ENCODE peak calls at places on chromosomes 16 and 17, in five cellular contexts. U is testis, J is vagina, V is heart left ventricle, Q is fibroblast of lung. X is an unnamed sample.

GRCh38 chr16:82152641-82153094 is 17.4 kb downstream of the MPHOSPH6 start:
- DNase-seq in U (no peak), Q (peak), J (no peak), V (no peak), X (peak)

GRCh38 chr17:65677932-65678331 is 116.5 kb upstream of the AXIN2 start:
- DNase-seq in J (no peak), Q (peak), V (no peak), U (no peak), X (no peak)

GRCh38 chr17:75404739-75405364 is 626 bp downstream of the GRB2 start:
- DNase-seq in J (no peak), V (peak), Q (peak), U (peak), X (peak)

GRCh38 chr17:66995944-66996343 is 31.4 kb downstream of the CACNG4 start:
- DNase-seq in Q (no peak), V (no peak), U (no peak), J (no peak), X (no peak)

GRCh38 chr17:77909236-77909635 is 49.3 kb upstream of the TNRC6C start:
- DNase-seq in U (peak), V (no peak), Q (no peak), J (no peak), X (no peak)

GRCh38 chr16:19804538-19805323 is 79.9 kb downstream of the GPRC5B start:
- DNase-seq in V (peak), Q (peak), U (no peak), J (no peak), X (no peak)

GRCh38 chr16:12111223-12111622 is 134.7 kb downstream of the SNX29 start:
- DNase-seq in V (no peak), J (no peak), Q (no peak), U (no peak), X (no peak)

GRCh38 chr17:40095944-40096791 is 4.2 kb downstream of the NR1D1 start:
- DNase-seq in U (no peak), Q (no peak), V (peak), J (no peak), X (no peak)

GRCh38 chr16:24499193-24499814 is 40.1 kb upstream of the RBBP6 start:
- DNase-seq in J (no peak), V (no peak), U (peak), Q (no peak), X (peak)

GRCh38 chr16:29868396-29868795 is 5.4 kb upstream of the CDIPT start:
- DNase-seq in J (no peak), U (no peak), V (no peak), Q (no peak), X (no peak)

GRCh38 chr17:73340093-73340596 is 28.3 kb upstream of the CDC42EP4 start:
- DNase-seq in U (no peak), V (no peak), Q (peak), J (no peak), X (peak)

GRCh38 chr16:2848933-2849332 is 9.0 kb downstream of the PRSS22 start:
- DNase-seq in V (no peak), Q (no peak), J (no peak), U (no peak), X (no peak)

GRCh38 chr16:59566446-59566845 is 832.3 kb upstream of the GOT2 start:
- DNase-seq in Q (peak), J (no peak), U (no peak), V (no peak), X (no peak)

GRCh38 chr17:69764137-69764536 is 310.9 kb upstream of the KCNJ16 start:
- DNase-seq in U (no peak), Q (no peak), J (no peak), V (no peak), X (peak)

GRCh38 chr17:4948997-4949320 is 629 bp upstream of the PFN1 start:
- DNase-seq in U (peak), V (peak), J (no peak), Q (peak), X (peak)

GRCh38 chr16:1909661-1910231 is 8.5 kb downstream of the HS3ST6 start:
- DNase-seq in V (no peak), J (peak), Q (no peak), U (no peak), X (peak)

GRCh38 chr16:84391151-84391873 is 23.0 kb downstream of the ATP2C2 start:
- DNase-seq in U (no peak), Q (peak), V (no peak), J (no peak), X (peak)

GRCh38 chr17:5078106-5079028 is at the start of gene ZFP3:
- DNase-seq in Q (peak), J (no peak), V (peak), U (peak), X (peak)

GRCh38 chr16:85306793-85307551 is 194.7 kb upstream of the CIBAR2 start:
- DNase-seq in Q (no peak), J (no peak), V (no peak), U (no peak), X (no peak)

GRCh38 chr17:21211825-21212479 is 2.0 kb downstream of the TMEM11 start:
- DNase-seq in Q (no peak), J (no peak), U (no peak), V (no peak), X (no peak)

GRCh38 chr17:77909816-77910215 is 48.7 kb upstream of the TNRC6C start:
- DNase-seq in Q (no peak), U (no peak), V (no peak), J (no peak), X (no peak)

GRCh38 chr16:24609740-24610420 is 70.5 kb downstream of the RBBP6 start:
- DNase-seq in Q (peak), V (peak), J (no peak), U (peak), X (peak)

GRCh38 chr17:36923814-36924221 is 13.5 kb upstream of the LHX1 start:
- DNase-seq in V (no peak), J (no peak), Q (peak), U (no peak), X (no peak)

GRCh38 chr16:3256876-3257465 is 538 bp upstream of the MEFV start:
- DNase-seq in U (no peak), Q (peak), V (no peak), J (no peak), X (no peak)

GRCh38 chr16:12574721-12575120 is 229.0 kb downstream of the CPPED1 start:
- DNase-seq in J (no peak), U (no peak), V (no peak), Q (no peak), X (no peak)

GRCh38 chr17:78110363-78111011 is 18.1 kb downstream of the TMC6 start:
- DNase-seq in J (no peak), U (no peak), V (no peak), Q (no peak), X (no peak)

GRCh38 chr17:75153854-75154194 is 488 bp downstream of the JPT1 start:
- DNase-seq in Q (no peak), U (peak), J (no peak), V (no peak), X (no peak)

GRCh38 chr16:49567940-49568339 is 194.3 kb downstream of the C16orf78 start:
- DNase-seq in U (peak), J (no peak), Q (no peak), V (no peak), X (no peak)

GRCh38 chr17:60159479-60159866 is 9.7 kb downstream of the CA4 start:
- DNase-seq in J (no peak), Q (no peak), V (no peak), U (no peak), X (no peak)

GRCh38 chr17:46727572-46728348 is 90.7 kb downstream of the WNT3 start:
- DNase-seq in J (no peak), U (no peak), Q (peak), V (no peak), X (peak)

GRCh38 chr16:25155553-25156460 is 44.3 kb downstream of the LCMT1 start:
- DNase-seq in J (no peak), Q (peak), U (no peak), V (no peak), X (no peak)

GRCh38 chr17:83173180-83173996 is 94.0 kb downstream of the METRNL start:
- DNase-seq in J (peak), V (peak), Q (no peak), U (no peak), X (no peak)

GRCh38 chr16:66569827-66570405 is 3.7 kb downstream of the CMTM1 start:
- DNase-seq in U (no peak), J (no peak), Q (peak), V (no peak), X (peak)

GRCh38 chr16:3577302-3577752 is at the start of gene NLRC3:
- DNase-seq in V (no peak), Q (no peak), J (no peak), U (no peak), X (no peak)

GRCh38 chr16:25264599-25264998 is 7.0 kb upstream of the ZKSCAN2 start:
- DNase-seq in Q (peak), U (no peak), J (no peak), V (no peak), X (peak)

GRCh38 chr16:49236216-49236615 is 45.4 kb downstream of the CBLN1 start:
- DNase-seq in J (no peak), Q (no peak), V (no peak), U (no peak), X (no peak)

GRCh38 chr17:7977039-7977438 is 25.4 kb upstream of the GUCY2D start:
- DNase-seq in J (no peak), V (no peak), Q (no peak), U (no peak), X (no peak)

GRCh38 chr17:76561332-76561731 is 21.5 kb downstream of the PRCD start:
- DNase-seq in V (no peak), U (no peak), Q (no peak), J (no peak), X (peak)

GRCh38 chr16:25048146-25048618 is 33.0 kb upstream of the ARHGAP17 start:
- DNase-seq in J (no peak), Q (no peak), U (no peak), V (no peak), X (no peak)

DNA sequence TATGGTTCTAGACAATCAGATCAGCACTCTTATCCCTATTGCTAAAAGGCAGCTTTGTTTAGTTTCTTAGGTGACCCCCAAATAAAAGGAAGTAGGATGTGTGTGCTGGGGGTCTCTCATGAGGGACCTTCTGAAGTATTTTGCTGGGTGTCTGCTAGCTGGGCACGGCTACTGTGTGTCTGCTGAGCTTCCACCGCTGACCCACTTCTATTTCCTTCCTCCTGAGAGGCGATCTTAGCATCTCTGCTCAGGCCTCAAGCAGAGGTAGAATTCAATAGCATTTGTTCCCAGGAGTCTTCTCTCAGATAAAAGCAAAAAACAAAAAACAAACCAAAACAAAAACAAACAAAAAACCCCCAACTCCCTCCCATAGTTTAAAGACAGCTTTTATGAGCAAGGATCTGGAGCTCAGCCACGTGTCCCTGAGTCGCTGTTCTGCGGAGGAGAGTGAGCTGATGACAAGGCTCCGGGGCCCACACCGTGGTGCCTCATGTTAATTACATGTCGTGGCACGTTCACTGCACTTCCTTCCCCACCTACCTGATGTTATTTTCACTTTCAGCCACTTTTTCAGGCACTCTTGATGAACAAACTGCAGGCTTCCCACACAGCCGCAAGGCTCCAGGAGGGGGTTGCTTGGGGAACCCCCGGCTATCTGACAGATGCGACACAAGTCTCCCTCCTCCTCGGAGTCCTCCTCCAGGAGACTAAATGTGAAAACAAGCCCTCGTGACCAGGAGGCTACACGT is 83.5 kb downstream of the MARCHF10 start:
- DNase-seq in J (no peak), Q (no peak), U (no peak), V (no peak), X (peak)
- H3K4me3 ChIP-seq in J (no peak), Q (no peak), U (no peak), V (no peak), X (no peak)

GRCh38 chr17:50863221-50863843 is 2.8 kb downstream of the TOB1 start:
- DNase-seq in J (no peak), V (peak), U (peak), Q (no peak), X (peak)
- TF ChIP-seq CTCF in J (no peak), V (peak), U (no peak), Q (peak), X (peak)

GRCh38 chr17:61177351-61177750 is 222.3 kb upstream of the TBX2 start:
- DNase-seq in J (no peak), Q (no peak), V (no peak), U (no peak), X (no peak)
- H3K4me3 ChIP-seq in J (no peak), Q (no peak), V (no peak), U (no peak), X (no peak)

DNA sequence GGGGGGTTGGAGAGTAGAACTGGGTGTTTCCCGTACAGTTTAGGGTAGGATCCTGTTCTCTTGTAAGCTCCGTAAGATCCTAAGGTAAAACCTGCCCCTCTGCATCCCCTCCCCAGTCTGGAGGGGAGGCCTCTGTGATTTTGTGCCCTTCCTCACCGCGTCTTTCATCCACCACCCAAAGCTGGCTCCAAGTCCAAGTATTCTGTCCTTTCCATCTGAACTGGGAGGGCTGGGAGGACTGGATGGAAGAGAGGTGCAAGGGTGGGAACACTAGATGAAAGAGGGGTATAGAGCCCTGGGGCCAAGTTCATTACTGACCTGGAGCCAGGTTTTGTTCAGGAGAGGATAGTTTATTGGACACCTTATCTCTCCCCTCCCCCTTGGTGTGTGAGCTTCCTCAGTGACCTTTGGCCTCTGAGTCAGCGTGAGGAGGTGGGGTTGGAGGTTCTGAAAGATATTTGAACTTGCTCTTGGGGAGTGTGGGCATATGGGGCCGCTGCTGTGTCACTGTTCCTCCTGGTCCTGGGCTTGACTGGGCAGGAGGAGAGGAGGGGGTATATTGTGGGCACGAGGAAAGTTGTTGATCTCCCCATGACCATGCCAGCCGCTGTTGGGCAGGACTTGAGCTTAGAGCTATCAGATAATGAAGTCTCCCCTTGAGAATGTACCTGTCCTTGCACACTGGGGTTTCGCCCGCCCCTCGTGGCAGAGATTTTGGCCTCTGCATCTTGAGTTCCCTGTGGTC is 1.6 kb downstream of the LASP1 start:
- DNase-seq in J (no peak), V (peak), U (peak), Q (peak), X (peak)
- TF ChIP-seq CTCF in J (no peak), V (no peak), U (no peak), Q (no peak), X (peak)

DNA sequence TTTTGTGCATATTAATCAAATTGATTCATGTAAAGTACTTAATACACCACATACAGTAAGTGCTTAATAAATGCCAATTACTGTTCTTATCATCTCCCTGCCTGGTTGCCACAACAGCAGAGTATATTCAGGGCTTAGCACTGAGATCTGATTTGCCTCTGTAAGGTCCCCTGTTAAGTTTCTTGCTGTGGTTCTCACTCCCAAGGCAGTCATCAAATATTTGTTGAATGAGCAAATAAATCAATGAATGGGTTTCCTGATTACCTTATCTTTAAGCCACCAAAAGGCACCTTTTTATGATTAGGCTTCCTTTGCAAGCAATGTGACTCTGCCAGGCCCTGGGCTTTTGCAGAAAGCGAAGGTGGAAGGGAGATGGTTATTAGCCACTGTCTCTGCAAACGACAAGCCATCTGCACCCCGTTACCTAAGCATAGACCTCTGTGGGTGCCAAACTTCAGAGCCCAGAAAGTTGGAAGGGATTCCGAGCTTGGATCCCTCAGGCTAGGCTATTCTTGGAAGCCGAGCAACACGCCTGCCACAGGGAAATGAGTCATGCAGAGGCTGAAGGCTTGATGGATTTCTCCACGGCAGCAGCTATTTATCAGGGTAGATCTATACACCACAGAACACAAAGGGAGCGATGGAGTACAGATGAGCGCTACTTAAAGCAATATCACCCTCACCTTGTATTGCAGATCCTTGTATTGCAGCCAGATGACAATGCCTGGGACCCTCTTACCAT is 102.0 kb downstream of the GRIN2A start:
- DNase-seq in U (no peak), J (no peak), V (peak), Q (peak), X (peak)
- H3K4me3 ChIP-seq in U (no peak), J (no peak), V (no peak), Q (no peak), X (no peak)

DNA sequence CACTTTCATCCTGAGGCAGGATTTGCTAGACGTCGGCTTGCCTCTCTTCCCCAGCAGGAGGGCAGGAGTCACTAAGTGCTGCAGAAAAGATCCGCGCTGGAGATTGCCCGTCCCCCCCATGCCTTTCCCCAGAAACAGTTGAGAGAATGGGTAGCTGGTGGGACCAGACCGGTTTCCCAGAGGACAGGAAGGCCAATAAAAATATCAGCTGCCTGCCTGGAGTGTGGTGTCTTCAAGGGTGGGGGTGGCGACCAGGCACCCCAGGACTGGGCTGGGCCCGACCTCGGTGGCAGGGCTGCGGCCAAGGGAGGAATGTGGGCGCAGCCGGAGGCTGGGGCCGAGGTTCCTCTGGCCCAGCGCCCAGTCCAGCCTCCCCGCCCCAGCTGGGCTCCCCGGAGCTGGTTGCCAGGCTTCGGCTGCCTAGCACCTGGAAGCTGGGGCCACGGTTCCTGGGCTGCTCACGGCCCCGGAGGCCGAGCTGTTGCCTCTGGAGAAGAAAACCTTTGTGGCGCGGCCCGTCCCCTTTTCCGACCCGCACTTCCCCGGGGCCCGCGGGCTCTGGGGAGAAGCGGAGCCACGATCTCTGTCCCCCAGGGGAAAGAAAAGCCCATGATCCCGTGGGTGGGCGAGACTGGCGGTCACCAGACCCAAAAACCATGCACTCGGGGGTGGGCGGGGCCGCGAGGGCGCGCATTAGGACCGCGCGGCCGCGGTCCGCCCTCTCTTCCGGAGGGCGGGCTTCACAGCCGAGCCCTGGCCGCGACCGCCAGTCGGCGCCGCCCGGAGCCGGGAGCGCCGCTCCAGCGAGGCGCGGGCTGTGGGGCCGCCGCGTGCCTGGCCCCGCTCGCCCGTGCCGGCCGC is at the start of gene TRAF4:
- DNase-seq in J (no peak), U (peak), V (peak), Q (peak), X (peak)
- TF ChIP-seq CTCF in J (no peak), U (no peak), V (no peak), Q (peak), X (peak)

GRCh38 chr16:27230562-27230991 is 27.3 kb downstream of the KDM8 start:
- DNase-seq in Q (no peak), U (no peak), J (no peak), V (no peak), X (no peak)
- H3K4me3 ChIP-seq in Q (no peak), U (no peak), J (no peak), V (no peak), X (no peak)